ENCODE peak calls at places on chromosomes 6 and 20, in five cellular contexts. F, Y, Q, P and G are unnamed samples.

GRCh38 chr6:107121964-107122495 is 6.7 kb upstream of the BEND3 start:
- DNase-seq in F (no peak), Q (no peak), P (no peak), Y (no peak), G (no peak)

GRCh38 chr6:113142775-113143174 is 714.4 kb upstream of the MARCKS start:
- DNase-seq in P (no peak), Y (no peak), Q (no peak), F (no peak), G (no peak)

GRCh38 chr20:33477386-33478234 is 12.3 kb upstream of the CBFA2T2 start:
- DNase-seq in F (no peak), Q (no peak), Y (no peak), P (no peak), G (no peak)

GRCh38 chr20:11379257-11380011 is 538.3 kb upstream of the BTBD3 start:
- DNase-seq in F (no peak), Y (no peak), Q (peak; percentile 65), P (peak; percentile 73), G (no peak)

GRCh38 chr20:46954490-46955038 is 59.9 kb downstream of the EYA2 start:
- DNase-seq in P (no peak), F (no peak), Q (peak; percentile 85), Y (peak; percentile 97), G (no peak)

GRCh38 chr6:33712914-33713313 is 1.4 kb upstream of the UQCC2 start:
- DNase-seq in Q (no peak), Y (no peak), P (no peak), F (no peak), G (no peak)

GRCh38 chr6:26514984-26515383 is 14.9 kb downstream of the BTN1A1 start:
- DNase-seq in Y (no peak), Q (no peak), P (no peak), F (no peak), G (no peak)

GRCh38 chr6:79260772-79261171 is 26.3 kb upstream of the HMGN3 start:
- DNase-seq in Y (no peak), F (no peak), P (no peak), Q (no peak), G (no peak)

GRCh38 chr6:131213501-131213990 is 78.3 kb downstream of the AKAP7 start:
- DNase-seq in F (no peak), Y (no peak), Q (peak; percentile 92), P (no peak), G (no peak)

GRCh38 chr6:80988892-80989291 is 763.6 kb downstream of the TENT5A start:
- DNase-seq in P (no peak), Q (no peak), Y (no peak), F (no peak), G (no peak)

GRCh38 chr20:58017237-58017969 is 211.1 kb downstream of the ANKRD60 start:
- DNase-seq in Q (no peak), Y (no peak), P (no peak), F (no peak), G (peak; percentile 78)

GRCh38 chr20:43590036-43590391 is 723 bp upstream of the IFT52 start:
- DNase-seq in F (no peak), Q (no peak), P (no peak), Y (no peak), G (no peak)

GRCh38 chr20:17854307-17854903 is 114.2 kb downstream of the SNX5 start:
- DNase-seq in P (no peak), Y (no peak), Q (peak; percentile 69), F (peak; percentile 62), G (no peak)

GRCh38 chr6:120411394-120411793 is 922.9 kb downstream of the TBC1D32 start:
- DNase-seq in F (no peak), P (no peak), Y (no peak), Q (no peak), G (no peak)

GRCh38 chr6:160217073-160217472 is 41.5 kb downstream of the SLC22A2 start:
- DNase-seq in Y (no peak), F (no peak), Q (peak; percentile 57), P (no peak), G (no peak)

GRCh38 chr20:46820682-46821081 is 74.0 kb upstream of the EYA2 start:
- DNase-seq in Q (no peak), Y (no peak), F (no peak), P (no peak), G (no peak)

GRCh38 chr6:143441680-143442359 is 8.7 kb downstream of the ADAT2 start:
- DNase-seq in Y (no peak), Q (peak; percentile 20), F (no peak), P (no peak), G (no peak)

GRCh38 chr6:136014454-136015421 is 163.2 kb downstream of the PDE7B start:
- DNase-seq in Y (peak; percentile 64), P (no peak), Q (peak; percentile 99), F (no peak), G (peak; percentile 71)

GRCh38 chr6:7332090-7332745 is 19.2 kb upstream of the SSR1 start:
- DNase-seq in F (no peak), Q (no peak), Y (no peak), P (no peak), G (no peak)
- H3K4me3 ChIP-seq in F (no peak overlapping the region), Q (no peak overlapping the region), Y (no peak overlapping the region), P (no peak overlapping the region), G (no peak overlapping the region)

DNA sequence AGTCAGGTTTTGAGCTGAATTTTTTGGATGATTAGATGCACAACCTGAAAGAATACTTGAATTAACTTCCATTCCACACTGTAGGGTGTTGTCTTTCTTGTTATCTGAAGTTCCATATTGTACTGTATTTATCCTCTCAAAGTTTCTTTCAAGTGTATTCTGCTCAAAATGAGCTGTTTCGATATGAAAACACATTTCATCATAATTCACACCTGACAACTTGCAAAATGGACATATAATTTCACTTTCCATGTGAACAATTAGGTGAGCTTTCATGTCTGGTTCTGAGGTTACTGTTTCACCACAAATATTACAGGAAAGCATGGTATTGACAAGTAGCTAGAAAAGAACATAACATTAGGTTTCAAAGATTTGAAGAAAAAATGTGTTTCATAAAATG is 1.7 kb downstream of the ZUP1 start:
- DNase-seq in Y (no peak), F (no peak), Q (no peak), P (no peak), G (no peak)
- H3K4me3 ChIP-seq in Y (no peak overlapping the region), F (no peak overlapping the region), Q (no peak overlapping the region), P (no peak overlapping the region), G (no peak overlapping the region)

GRCh38 chr6:108562503-108562993 is 1.8 kb downstream of the FOXO3 start:
- DNase-seq in Y (no peak), Q (peak; percentile 80), P (no peak), F (peak; percentile 62), G (peak; percentile 58)

GRCh38 chr6:108559884-108560462 is 744 bp upstream of the FOXO3 start:
- DNase-seq in P (no peak), Q (peak; percentile 74), F (peak; percentile 81), Y (no peak), G (no peak)

GRCh38 chr6:108561742-108562502 is 1.2 kb downstream of the FOXO3 start:
- DNase-seq in F (peak; percentile 63), Y (no peak), Q (no peak), P (no peak), G (no peak)

GRCh38 chr6:108559097-108559883 is 1.4 kb upstream of the FOXO3 start:
- DNase-seq in Q (peak; percentile 93), P (no peak), F (peak; percentile 96), Y (no peak), G (no peak)

GRCh38 chr6:108560463-108561308 is at the start of gene FOXO3:
- DNase-seq in P (no peak), Q (peak; percentile 95), Y (no peak), F (peak; percentile 95), G (peak; percentile 65)
- H3K4me3 ChIP-seq in P (peak within 1 kb of the TSS; percentile 65), Q (peak within 1 kb of the TSS; percentile 77), Y (peak within 1 kb of the TSS; percentile 89), F (peak within 1 kb of the TSS; percentile 81), G (peak within 1 kb of the TSS; percentile 86)

DNA sequence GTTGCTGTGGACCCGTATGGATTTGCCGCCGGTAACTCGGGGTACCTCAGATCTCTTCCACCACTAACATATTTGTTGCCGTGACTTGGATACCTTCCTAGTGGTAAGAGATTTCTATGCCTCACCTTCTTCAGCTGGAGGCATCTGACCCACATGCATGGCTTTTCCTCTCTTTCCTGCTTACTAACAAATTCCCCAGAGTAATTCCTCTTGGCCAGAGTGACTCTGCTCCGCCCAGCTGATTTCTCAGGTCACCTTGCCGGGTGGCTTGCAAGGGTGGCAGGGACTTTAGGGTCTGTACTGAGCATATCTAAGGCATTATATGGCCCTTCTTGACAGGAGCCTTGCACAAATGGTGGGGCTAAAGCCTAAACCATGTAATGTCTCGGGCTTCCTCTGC is 38.2 kb downstream of the FAM184A start:
- DNase-seq in Y (no peak), Q (no peak), P (no peak), F (no peak), G (no peak)
- H3K4me3 ChIP-seq in Y (no peak overlapping the region), Q (no peak overlapping the region), P (no peak overlapping the region), F (no peak overlapping the region), G (no peak overlapping the region)

DNA sequence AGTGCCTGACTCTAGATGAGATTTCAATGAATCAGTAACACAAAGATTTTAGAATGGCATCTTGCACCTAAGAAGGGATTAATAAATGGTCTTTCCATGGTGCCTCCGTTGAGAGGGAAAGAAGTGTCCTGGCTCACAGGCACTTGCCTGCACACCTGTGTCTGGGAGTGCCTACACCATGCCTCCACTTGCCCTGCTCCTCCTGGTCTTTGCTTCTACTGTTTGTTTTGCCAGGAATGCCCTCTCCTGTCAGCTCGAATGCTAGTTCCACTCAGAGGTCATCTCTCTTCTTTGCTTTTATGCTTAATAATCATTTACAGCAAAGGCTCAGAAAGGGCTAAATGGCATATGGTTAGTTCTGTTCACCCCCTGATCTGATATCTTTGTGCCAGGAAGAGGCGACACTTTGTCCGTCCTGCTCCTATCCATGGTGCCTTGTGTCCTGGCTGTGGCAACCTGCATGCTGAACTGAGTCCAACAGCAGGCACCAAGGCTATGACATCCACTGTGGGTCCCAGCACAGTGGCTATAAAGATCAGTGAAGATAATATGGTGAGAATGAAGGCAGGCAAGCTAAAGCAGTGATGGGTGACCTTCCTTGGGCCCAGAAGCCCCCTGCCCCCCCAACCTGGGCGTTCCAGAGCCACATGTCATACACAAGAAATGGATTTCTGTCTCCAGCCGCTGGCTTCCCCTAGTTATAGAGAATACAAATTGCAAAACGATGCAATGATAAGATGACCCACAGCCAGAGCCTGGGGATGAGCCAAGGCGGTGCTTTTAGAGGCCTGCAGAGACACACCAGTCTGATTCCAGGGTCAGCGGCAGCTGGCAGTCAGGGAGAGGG is 1.4 kb downstream of the C6orf132 start:
- DNase-seq in P (no peak), Y (no peak), F (no peak), Q (peak; percentile 40), G (no peak)
- H3K4me3 ChIP-seq in P (peak overlapping the region; percentile 82), Y (peak overlapping the region; percentile 49), F (no peak overlapping the region), Q (no peak overlapping the region), G (peak overlapping the region; percentile 61)

GRCh38 chr6:1524040-1524480 is 85.7 kb upstream of the FOXC1 start:
- DNase-seq in Y (no peak), P (peak; percentile 83), Q (peak; percentile 82), F (peak; percentile 85), G (peak; percentile 12)
- H3K4me3 ChIP-seq in Y (no peak overlapping the region), P (no peak overlapping the region), Q (no peak overlapping the region), F (no peak overlapping the region), G (peak overlapping the region; percentile 5)

GRCh38 chr6:35663447-35664235 is 25.1 kb downstream of the FKBP5 start:
- DNase-seq in P (no peak), F (no peak), Q (peak; percentile 63), Y (peak; percentile 19), G (no peak)

GRCh38 chr6:35668096-35668495 is 20.6 kb downstream of the FKBP5 start:
- DNase-seq in Q (no peak), Y (no peak), F (no peak), P (no peak), G (no peak)

GRCh38 chr6:35663001-35663400 is 25.7 kb downstream of the FKBP5 start:
- DNase-seq in F (no peak), P (no peak), Q (no peak), Y (no peak), G (no peak)

GRCh38 chr6:35665573-35665972 is 23.1 kb downstream of the FKBP5 start:
- DNase-seq in F (no peak), Q (no peak), P (no peak), Y (no peak), G (no peak)

GRCh38 chr6:35664945-35665344 is 23.8 kb downstream of the FKBP5 start:
- DNase-seq in Q (peak; percentile 37), P (no peak), Y (no peak), F (no peak), G (no peak)
- H3K4me3 ChIP-seq in Q (no peak overlapping the region), P (no peak overlapping the region), Y (no peak overlapping the region), F (no peak overlapping the region), G (no peak overlapping the region)